ENCODE peak calls at places on chromosomes 2 and 18, in eight cellular contexts. V, N, K, L, Y, S, P and Z are unnamed samples. For H3K4me1, the result is how much of the 10 kb centered on the place peaks cover.

GRCh38 chr18:40121001-40121400 is 1834.0 kb upstream of the PIK3C3 start:
- DNase-seq in N (no peak), P (no peak), S (no peak), L (no peak), K (no peak), V (no peak), Y (no peak), Z (no peak)

GRCh38 chr2:45469314-45470099 is 141.6 kb downstream of the SRBD1 start:
- DNase-seq in K (peak), L (no peak), P (peak), N (no peak), Y (no peak), V (no peak), S (no peak), Z (peak)

GRCh38 chr18:46324556-46324955 is 220.4 kb downstream of the HAUS1 start:
- DNase-seq in N (no peak), K (no peak), V (no peak), Y (no peak), L (no peak), S (peak), P (no peak), Z (no peak)

GRCh38 chr2:238129166-238130010 is 9.1 kb upstream of the KLHL30 start:
- DNase-seq in K (no peak), V (no peak), P (no peak), S (no peak), Y (no peak), L (no peak), N (no peak), Z (no peak)

GRCh38 chr18:31679806-31680793 is 4.3 kb downstream of the B4GALT6 start:
- DNase-seq in S (no peak), Y (no peak), K (no peak), V (no peak), N (no peak), P (no peak), L (no peak), Z (peak)

GRCh38 chr18:48679236-48679635 is 140.4 kb downstream of the CTIF start:
- DNase-seq in P (no peak), L (no peak), S (peak), K (no peak), N (no peak), Y (no peak), V (no peak), Z (no peak)

GRCh38 chr2:179239194-179239593 is 25.4 kb downstream of the SESTD1 start:
- DNase-seq in Y (no peak), L (no peak), P (no peak), S (peak), N (no peak), V (no peak), K (no peak), Z (peak)

GRCh38 chr2:227884511-227884947 is 13.1 kb downstream of the DAW1 start:
- DNase-seq in S (peak), P (peak), N (no peak), Y (peak), V (peak), L (peak), K (peak), Z (peak)

GRCh38 chr2:150188177-150188576 is 299.3 kb downstream of the RND3 start:
- DNase-seq in N (no peak), Y (no peak), L (no peak), P (no peak), V (no peak), S (no peak), K (no peak), Z (no peak)

GRCh38 chr2:9897796-9898195 is 53.7 kb upstream of the GRHL1 start:
- DNase-seq in L (no peak), S (no peak), V (no peak), Y (no peak), N (no peak), P (no peak), K (no peak), Z (peak)

GRCh38 chr2:55712477-55713060 is 18.9 kb upstream of the PNPT1 start:
- DNase-seq in Y (no peak), N (no peak), K (no peak), V (no peak), L (no peak), S (no peak), P (no peak), Z (no peak)

GRCh38 chr18:67589325-67589724 is 72.8 kb upstream of the DSEL start:
- DNase-seq in L (no peak), S (no peak), P (no peak), K (no peak), N (no peak), V (no peak), Y (no peak), Z (no peak)

GRCh38 chr2:74253937-74254336 is 55.5 kb downstream of the MTHFD2 start:
- DNase-seq in N (peak), Y (no peak), K (no peak), V (no peak), P (no peak), S (no peak), L (no peak), Z (no peak)

GRCh38 chr2:226220511-226220910 is 579.1 kb downstream of the IRS1 start:
- DNase-seq in P (no peak), L (no peak), V (no peak), K (no peak), N (no peak), Y (no peak), S (no peak), Z (no peak)

GRCh38 chr2:131039535-131039907 is 53.7 kb downstream of the FAM168B start:
- DNase-seq in L (no peak), S (no peak), N (no peak), V (no peak), P (no peak), Y (no peak), K (no peak), Z (no peak)

GRCh38 chr2:148981350-148981749 is 57.1 kb upstream of the LYPD6B start:
- DNase-seq in L (no peak), Y (no peak), N (no peak), S (peak), P (no peak), V (no peak), K (no peak), Z (no peak)

GRCh38 chr2:25362564-25363145 is 20.9 kb upstream of the DNMT3A start:
- DNase-seq in V (peak), P (peak), Y (peak), S (no peak), N (no peak), L (peak), K (no peak), Z (peak)

GRCh38 chr2:213846856-213847255 is 562.6 kb downstream of the SPAG16 start:
- DNase-seq in V (no peak), K (no peak), N (no peak), Y (no peak), S (no peak), P (no peak), L (no peak), Z (no peak)

GRCh38 chr2:191977754-191978153 is 130.9 kb upstream of the CAVIN2 start:
- DNase-seq in S (no peak), P (no peak), V (no peak), K (no peak), N (no peak), Y (no peak), L (no peak), Z (no peak)

GRCh38 chr2:178482437-178482836 is 2.2 kb downstream of the PLEKHA3 start:
- DNase-seq in K (no peak), V (no peak), P (no peak), S (no peak), Y (no peak), N (no peak), L (no peak), Z (no peak)

GRCh38 chr2:231397011-231397927 is 1.8 kb downstream of the B3GNT7 start:
- DNase-seq in V (no peak), N (no peak), Y (no peak), L (no peak), K (no peak), P (no peak), S (no peak), Z (peak)

GRCh38 chr2:152221870-152222269 is 46.3 kb upstream of the STAM2 start:
- DNase-seq in S (no peak), V (no peak), K (no peak), N (no peak), P (no peak), Y (no peak), L (peak), Z (no peak)

DNA sequence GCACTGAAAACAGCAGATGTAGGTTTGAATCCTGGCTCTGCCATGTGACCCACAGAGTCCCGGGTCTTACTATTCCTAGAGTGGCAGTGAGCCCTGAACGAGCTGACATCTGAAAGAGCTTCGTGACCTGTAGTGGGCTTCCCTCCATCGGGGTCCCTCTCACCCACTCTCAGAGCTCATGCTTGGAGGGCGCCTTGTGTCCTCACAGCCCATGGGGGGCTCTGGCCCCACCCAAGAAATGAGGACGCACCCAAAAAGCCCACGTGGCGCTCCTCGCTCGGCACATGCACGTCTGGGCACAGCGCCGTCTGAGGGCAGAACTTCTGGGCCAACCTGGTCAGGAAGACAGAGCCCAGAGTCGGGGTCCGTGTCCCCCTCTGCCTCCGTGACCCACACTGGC is 23.7 kb downstream of the LBH start:
- DNase-seq in P (no peak), Y (no peak), N (no peak), K (no peak), L (no peak), V (no peak), S (no peak), Z (no peak)
- H3K4me3 ChIP-seq in P (no peak), Y (no peak), N (no peak), K (no peak), L (no peak), V (no peak), S (no peak), Z (no peak)

DNA sequence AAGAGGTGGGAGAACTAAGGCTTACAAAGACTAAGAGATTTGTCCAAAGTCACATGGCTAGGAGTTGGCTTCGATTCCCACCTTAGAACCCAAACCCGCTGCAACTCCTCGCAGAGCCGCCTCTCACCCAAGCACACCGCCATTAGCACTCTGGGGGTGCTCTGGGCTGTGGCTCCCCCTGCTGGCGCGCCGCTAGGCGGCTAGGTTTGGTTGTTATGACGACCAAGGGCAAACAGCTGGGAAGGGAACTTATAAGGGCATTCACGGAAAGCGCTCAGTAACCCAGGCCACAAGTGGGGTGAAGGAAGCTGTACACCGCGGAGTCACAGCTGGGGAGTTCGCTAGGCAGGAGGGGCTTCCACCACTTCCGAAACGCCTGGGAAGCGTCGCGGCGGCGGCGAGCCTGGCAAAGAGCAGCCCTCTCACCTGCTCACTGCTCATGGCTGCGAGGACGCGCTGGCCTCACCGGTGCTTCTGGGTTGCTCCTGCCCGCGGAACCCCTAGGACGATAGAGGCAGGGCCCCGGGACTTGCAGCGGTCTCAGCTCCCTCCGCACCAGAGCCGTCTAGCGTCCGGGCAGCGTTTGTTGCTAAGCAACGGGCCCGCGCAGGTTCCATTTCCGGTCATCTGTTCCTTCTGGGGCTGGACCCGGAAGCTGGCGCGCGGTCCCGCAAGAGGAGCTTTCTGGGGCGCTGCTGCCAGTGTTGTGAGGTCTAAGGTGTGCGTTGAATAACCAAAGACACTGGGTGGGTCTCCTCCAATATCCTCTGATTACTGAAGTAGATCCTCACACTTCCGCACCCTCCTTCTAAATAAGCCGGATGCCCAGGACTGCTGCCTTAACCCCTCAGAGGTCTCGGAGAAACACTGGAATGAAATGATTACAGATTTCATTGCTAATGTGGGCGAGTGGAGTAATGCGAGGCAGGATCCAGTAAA is at the start of gene DNAH7:
- DNase-seq in S (peak), Y (peak), L (peak), V (peak), P (peak), K (peak), N (peak), Z (peak)
- TF ChIP-seq CTCF in S (peak), Y (peak), L (peak), V (peak), P (peak), K (peak), N (peak), Z (peak)

DNA sequence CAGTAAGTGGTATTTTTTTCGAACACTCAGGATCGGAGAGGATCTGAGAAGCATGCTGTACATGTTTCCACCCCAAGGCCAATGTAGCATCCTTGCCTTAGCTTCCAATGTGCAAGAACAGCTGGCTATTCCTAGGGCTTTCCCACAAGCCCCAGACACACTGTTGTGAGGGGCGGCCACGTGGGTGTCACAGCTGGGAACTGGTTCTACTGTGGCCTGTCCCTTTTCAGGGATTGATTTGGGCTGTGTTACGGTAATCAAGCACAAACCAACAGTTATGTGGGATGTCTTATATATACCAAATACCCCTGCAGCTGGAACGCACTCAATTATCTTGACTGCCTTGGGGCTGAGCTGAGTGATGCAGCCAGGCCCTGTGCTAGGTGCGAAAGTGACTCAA is 116.3 kb upstream of the CXCR4 start:
- DNase-seq in V (no peak), N (no peak), K (no peak), P (no peak), L (no peak), Y (no peak), S (no peak), Z (no peak)
- H3K4me1 ChIP-seq in V (under half), N (under half), K (under half), P (under half), L (under half), Y (under half), S (under half), Z (under half)

GRCh38 chr18:6810191-6810590 is 80.7 kb downstream of the ARHGAP28 start:
- DNase-seq in L (no peak), Y (no peak), V (no peak), P (no peak), N (no peak), S (no peak), K (no peak), Z (no peak)

GRCh38 chr18:6811816-6812215 is 82.3 kb downstream of the ARHGAP28 start:
- DNase-seq in V (no peak), K (no peak), N (no peak), S (no peak), Y (no peak), P (no peak), L (no peak), Z (no peak)

DNA sequence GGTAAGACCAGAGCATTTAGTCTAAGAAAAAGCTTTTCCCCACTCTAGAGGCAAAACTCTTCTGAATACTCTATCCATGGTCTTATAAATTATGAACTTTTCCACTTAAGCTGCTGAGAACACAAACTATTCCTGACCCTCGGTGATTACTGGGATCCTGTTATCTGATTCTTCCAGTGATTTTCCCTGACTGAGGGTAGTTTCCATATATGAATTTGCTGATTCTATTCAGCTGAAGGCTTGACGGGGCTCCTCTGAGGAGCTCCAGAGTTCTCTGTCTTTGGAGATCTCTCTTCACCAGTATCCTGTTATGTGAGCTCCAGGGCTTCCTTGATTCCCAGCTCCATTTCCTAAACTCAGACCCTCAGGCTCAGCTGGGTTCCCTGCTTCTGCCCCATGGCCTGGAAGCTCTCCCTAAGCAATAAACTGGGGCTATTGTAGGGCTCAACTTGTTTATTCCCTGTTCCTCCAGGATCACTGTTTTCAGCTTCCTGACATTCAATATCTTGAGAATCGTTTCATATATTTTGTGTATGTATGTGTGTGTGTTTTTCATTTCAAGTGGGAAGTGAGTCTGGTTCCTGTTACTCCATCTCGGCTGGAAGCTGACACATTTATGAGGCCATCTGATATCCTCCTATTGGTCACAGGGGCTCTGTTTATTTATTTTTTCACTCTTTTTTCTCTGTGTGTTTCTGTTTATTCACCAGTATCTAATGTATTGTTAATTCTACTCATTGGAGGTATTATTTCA is 78.2 kb downstream of the ARHGAP28 start:
- DNase-seq in N (no peak), Y (no peak), L (no peak), K (no peak), S (no peak), V (no peak), P (no peak), Z (no peak)
- H3K4me3 ChIP-seq in N (no peak), Y (no peak), L (no peak), K (no peak), S (no peak), V (no peak), P (no peak), Z (no peak)

GRCh38 chr2:132656213-132656612 is 13.8 kb downstream of the LYPD1 start:
- DNase-seq in K (no peak), V (no peak), S (no peak), N (no peak), P (no peak), Y (no peak), L (no peak), Z (no peak)

GRCh38 chr2:132646805-132647115 is 23.2 kb downstream of the LYPD1 start:
- DNase-seq in Y (no peak), K (no peak), P (no peak), L (no peak), V (no peak), S (no peak), N (no peak), Z (no peak)

GRCh38 chr2:132654968-132655367 is 15.0 kb downstream of the LYPD1 start:
- DNase-seq in K (no peak), N (no peak), L (no peak), P (no peak), Y (no peak), V (no peak), S (no peak), Z (no peak)

GRCh38 chr2:132652501-132652900 is 17.5 kb downstream of the LYPD1 start:
- DNase-seq in N (no peak), S (no peak), L (no peak), P (no peak), K (no peak), V (no peak), Y (no peak), Z (no peak)

GRCh38 chr2:132651115-132652099 is 18.6 kb downstream of the LYPD1 start:
- DNase-seq in Y (no peak), K (no peak), N (no peak), V (no peak), L (no peak), S (no peak), P (no peak), Z (peak)
- TF ChIP-seq CTCF in Y (no peak), K (peak), N (no peak), V (peak), L (no peak), S (no peak), P (peak), Z (peak)

DNA sequence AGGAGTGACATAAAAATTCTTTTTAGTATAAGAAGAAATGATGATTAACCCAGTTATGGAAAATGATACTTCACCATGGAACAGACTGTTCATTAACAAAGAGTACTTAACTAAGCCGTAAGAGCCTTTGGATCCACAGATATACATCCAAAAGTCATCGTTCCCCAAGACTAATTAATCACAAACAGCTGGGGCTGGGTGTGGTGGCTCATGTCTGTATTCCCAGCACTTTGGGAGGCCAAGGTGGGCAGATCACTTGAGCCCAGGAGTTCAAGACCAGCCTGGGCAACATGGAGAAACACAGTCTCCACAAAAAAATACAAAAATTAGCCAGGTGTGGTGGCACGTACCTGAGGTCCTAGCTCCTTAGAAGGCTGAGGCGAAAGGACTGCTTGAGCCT is 36.2 kb downstream of the LPIN2 start:
- DNase-seq in K (no peak), Y (no peak), L (no peak), P (no peak), V (no peak), N (no peak), S (no peak), Z (no peak)
- H3K4me1 ChIP-seq in K (half or more), Y (half or more), L (under half), P (half or more), V (under half), N (under half), S (under half), Z (under half)

DNA sequence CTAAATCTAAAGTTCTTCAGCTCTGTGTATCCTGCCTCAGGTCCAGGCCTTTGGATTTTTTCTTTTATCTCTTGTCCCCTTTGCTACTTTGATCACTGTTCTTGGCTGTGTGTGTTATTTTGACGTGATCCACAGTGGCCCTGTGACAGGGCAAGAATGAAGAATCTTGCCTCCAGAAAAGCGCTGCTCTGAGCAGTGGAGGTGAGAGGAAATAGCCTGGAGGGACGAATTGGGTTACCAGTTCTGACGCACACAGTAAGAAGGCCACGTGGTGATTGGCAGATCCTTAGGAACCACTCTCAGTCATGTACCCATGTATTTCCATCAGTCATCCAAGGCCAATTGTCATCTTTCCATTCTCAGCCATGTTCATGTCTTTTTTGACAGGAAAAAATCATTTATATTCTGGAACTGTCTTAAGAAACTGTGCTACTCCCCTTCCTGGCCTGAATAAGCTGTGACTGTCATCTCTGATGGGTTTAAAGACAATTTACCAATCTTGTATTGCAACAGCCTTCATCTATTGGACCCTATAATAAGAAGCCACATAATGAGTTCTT is 47.6 kb downstream of the MAPK4 start:
- DNase-seq in K (no peak), Y (no peak), L (no peak), P (no peak), S (no peak), N (no peak), V (no peak), Z (no peak)
- H3K4me3 ChIP-seq in K (no peak), Y (no peak), L (no peak), P (no peak), S (no peak), N (no peak), V (no peak), Z (no peak)